ENCODE peak calls at places on chromosome 10, in four cellular contexts. O is K562, Q is IMR-90, S is GM12878. L is an unnamed sample.

GRCh38 chr10:34854147-34854601 is 39.1 kb upstream of the PARD3 start:
- DNase-seq in O (no peak), Q (peak), S (no peak), L (peak)

GRCh38 chr10:124322191-124322980 is 96.3 kb downstream of the OAT start:
- DNase-seq in O (no peak), Q (no peak), S (no peak), L (no peak)

GRCh38 chr10:97355571-97355975 is 21.0 kb upstream of the FRAT2 start:
- DNase-seq in O (no peak), Q (no peak), S (no peak), L (peak)

GRCh38 chr10:43196131-43196980 is 58.1 kb downstream of the CSGALNACT2 start:
- DNase-seq in O (no peak), Q (no peak), S (no peak), L (no peak)

GRCh38 chr10:101467286-101467770 is 113.4 kb downstream of the BTRC start:
- DNase-seq in O (peak), Q (peak), S (peak), L (peak)

GRCh38 chr10:103548006-103548405 is 54.5 kb downstream of the NEURL1 start:
- DNase-seq in O (no peak), Q (no peak), S (no peak), L (no peak)

GRCh38 chr10:124003481-124004371 is 89.7 kb downstream of the CHST15 start:
- DNase-seq in O (no peak), Q (no peak), S (no peak), L (no peak)

GRCh38 chr10:71757450-71757918 is 15.8 kb downstream of the VSIR start:
- DNase-seq in O (no peak), Q (no peak), S (no peak), L (no peak)

GRCh38 chr10:10589540-10589939 is 428.1 kb upstream of the CELF2 start:
- DNase-seq in O (no peak), Q (peak), S (no peak), L (peak)

GRCh38 chr10:97163646-97164535 is 21.9 kb downstream of the SLIT1 start:
- DNase-seq in O (no peak), Q (no peak), S (no peak), L (no peak)

GRCh38 chr10:96125142-96125515 is 5.0 kb upstream of the ZNF518A start:
- DNase-seq in O (no peak), Q (peak), S (no peak), L (peak)

GRCh38 chr10:60348982-60349381 is 40.7 kb downstream of the ANK3 start:
- DNase-seq in O (no peak), Q (peak), S (no peak), L (no peak)

GRCh38 chr10:30095811-30096422 is 36.5 kb upstream of the JCAD start:
- DNase-seq in O (no peak), Q (no peak), S (no peak), L (no peak)

GRCh38 chr10:12717981-12718707 is 283.4 kb downstream of the CCDC3 start:
- DNase-seq in O (no peak), Q (peak), S (no peak), L (no peak)

GRCh38 chr10:93579089-93579488 is 12.6 kb downstream of the FFAR4 start:
- DNase-seq in O (no peak), Q (peak), S (no peak), L (no peak)

GRCh38 chr10:5188358-5188757 is 3.4 kb upstream of the AKR1C8 start:
- DNase-seq in O (no peak), Q (no peak), S (no peak), L (no peak)

GRCh38 chr10:125084191-125085186 is 75.9 kb downstream of the CTBP2 start:
- DNase-seq in O (no peak), Q (peak), S (no peak), L (peak)

GRCh38 chr10:69268761-69269416 is 9.4 kb upstream of the HK1 start:
- DNase-seq in O (no peak), Q (no peak), S (no peak), L (no peak)

GRCh38 chr10:49163741-49164140 is 24.4 kb downstream of the TMEM273 start:
- DNase-seq in O (no peak), Q (peak), S (no peak), L (no peak)

GRCh38 chr10:53130337-53130736 is 357.8 kb upstream of the MBL2 start:
- DNase-seq in O (no peak), Q (no peak), S (no peak), L (no peak)

GRCh38 chr10:34905200-34905927 is 90.3 kb upstream of the PARD3 start:
- DNase-seq in O (no peak), Q (no peak), S (no peak), L (no peak)

GRCh38 chr10:24884316-24884715 is 68.1 kb downstream of the PRTFDC1 start:
- DNase-seq in O (no peak), Q (no peak), S (no peak), L (no peak)

GRCh38 chr10:100506596-100507356 is 12.9 kb downstream of the SEC31B start:
- DNase-seq in O (no peak), Q (peak), S (no peak), L (no peak)

GRCh38 chr10:97169911-97170693 is 15.7 kb downstream of the SLIT1 start:
- DNase-seq in O (no peak), Q (no peak), S (no peak), L (no peak)

GRCh38 chr10:22344204-22344603 is 1.1 kb upstream of the SPAG6 start:
- DNase-seq in O (no peak), Q (no peak), S (no peak), L (no peak)

GRCh38 chr10:7184660-7185366 is 226.0 kb downstream of the SFMBT2 start:
- DNase-seq in O (no peak), Q (no peak), S (peak), L (no peak)

GRCh38 chr10:974785-975074 is 13.5 kb upstream of the GTPBP4 start:
- DNase-seq in O (no peak), Q (no peak), S (no peak), L (no peak)

GRCh38 chr10:122075171-122075570 is 86.2 kb downstream of the TACC2 start:
- DNase-seq in O (no peak), Q (no peak), S (no peak), L (no peak)

GRCh38 chr10:47061776-47062175 is 150.5 kb downstream of the PTPN20 start:
- DNase-seq in O (no peak), Q (no peak), S (no peak), L (no peak)

GRCh38 chr10:21020545-21020944 is 123.4 kb upstream of the NEBL start:
- DNase-seq in O (peak), Q (no peak), S (peak), L (peak)

GRCh38 chr10:5047912-5048628 is 44.4 kb upstream of the AKR1C2 start:
- DNase-seq in O (no peak), Q (peak), S (no peak), L (no peak)

GRCh38 chr10:12726971-12727831 is 274.3 kb downstream of the CCDC3 start:
- DNase-seq in O (no peak), Q (no peak), S (no peak), L (no peak)

GRCh38 chr10:70477661-70478162 is 855 bp upstream of the PALD1 start:
- DNase-seq in O (peak), Q (peak), S (no peak), L (peak)

GRCh38 chr10:29617880-29618340 is 16.9 kb downstream of the SVIL start:
- DNase-seq in O (no peak), Q (no peak), S (no peak), L (no peak)

GRCh38 chr10:79243211-79244067 is 103.8 kb upstream of the PPIF start:
- DNase-seq in O (no peak), Q (no peak), S (no peak), L (peak)

GRCh38 chr10:6542999-6543430 is 37.1 kb downstream of the PRKCQ start:
- DNase-seq in O (no peak), Q (no peak), S (no peak), L (no peak)

GRCh38 chr10:61754553-61755540 is 92.1 kb downstream of the CABCOCO1 start:
- DNase-seq in O (no peak), Q (peak), S (no peak), L (no peak)

GRCh38 chr10:86953747-86954680 is 3.4 kb downstream of the MMRN2 start:
- DNase-seq in O (peak), Q (peak), S (no peak), L (peak)
- H3K4me3 ChIP-seq in O (no peak), Q (no peak), S (no peak), L (no peak)

DNA sequence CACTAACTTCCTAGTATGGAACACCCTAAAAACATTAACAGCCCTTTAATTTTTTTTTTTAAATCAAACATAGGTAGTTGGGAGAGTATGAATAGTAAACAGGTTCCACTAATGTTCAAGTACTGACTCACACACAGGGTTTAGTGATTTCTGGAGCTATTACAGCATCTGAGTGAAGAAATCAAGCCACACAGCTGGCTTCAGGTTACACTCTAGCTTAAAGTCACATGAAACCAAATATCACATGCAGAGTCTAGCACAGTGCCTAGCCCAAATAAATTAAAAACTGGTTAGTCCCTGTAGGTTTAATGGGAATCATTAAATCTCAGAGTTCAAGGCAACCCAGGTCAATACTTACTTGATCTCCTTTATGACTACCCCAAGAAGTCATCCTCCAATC is 11.6 kb downstream of the PANK1 start:
- DNase-seq in O (no peak), Q (peak), S (no peak), L (no peak)
- TF ChIP-seq FOS in O (no peak), Q (peak), S (no peak), L (no peak)

GRCh38 chr10:109855746-109856145 is 67.6 kb downstream of the XPNPEP1 start:
- DNase-seq in O (no peak), Q (no peak), S (no peak), L (no peak)

GRCh38 chr10:109851595-109851994 is 71.7 kb downstream of the XPNPEP1 start:
- DNase-seq in O (no peak), Q (no peak), S (no peak), L (peak)

GRCh38 chr10:109852004-109852717 is 71.2 kb downstream of the XPNPEP1 start:
- DNase-seq in O (peak), Q (peak), S (no peak), L (peak)

GRCh38 chr10:109853922-109854321 is 69.4 kb downstream of the XPNPEP1 start:
- DNase-seq in O (no peak), Q (no peak), S (no peak), L (no peak)

DNA sequence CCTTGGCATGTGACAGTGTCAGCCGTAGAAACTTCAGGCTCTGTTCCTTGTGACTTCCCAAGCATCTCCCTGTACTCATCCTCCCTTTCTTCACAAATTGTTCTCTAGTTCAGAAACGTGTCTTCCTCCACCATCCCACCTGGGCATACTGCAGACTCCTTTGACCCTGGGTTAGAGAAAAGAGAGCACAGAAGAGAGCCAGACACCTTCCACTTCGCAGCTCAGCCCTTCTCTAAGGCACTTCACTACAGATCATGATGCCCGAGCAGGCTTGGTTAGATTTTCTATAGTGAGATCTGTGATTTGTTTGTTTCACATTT is 70.6 kb downstream of the XPNPEP1 start:
- DNase-seq in O (no peak), Q (no peak), S (no peak), L (no peak)
- H3K4me3 ChIP-seq in O (no peak), Q (no peak), S (no peak), L (no peak)

DNA sequence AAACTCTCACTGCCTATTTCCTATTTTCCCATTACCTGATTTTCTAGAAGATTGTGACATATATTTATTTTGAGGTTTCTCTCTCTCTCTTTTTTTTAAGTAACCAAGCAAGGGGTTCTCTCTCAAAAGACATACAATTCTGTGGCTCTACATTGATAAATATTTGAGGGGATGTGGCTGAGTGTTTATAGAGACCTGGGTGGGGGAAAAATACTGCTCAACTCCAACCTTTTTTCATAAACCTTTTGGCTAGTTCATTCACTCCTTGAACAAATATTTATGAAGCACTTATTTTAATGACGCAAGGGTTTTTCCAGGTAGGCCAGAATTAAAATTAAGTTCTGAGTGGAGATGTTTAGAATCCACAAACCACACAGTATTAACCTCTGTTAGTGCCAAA is 100.1 kb downstream of the PTPRE start:
- DNase-seq in O (no peak), Q (no peak), S (no peak), L (peak)
- TF ChIP-seq FOS in O (no peak), Q (no peak), S (no peak), L (no peak)

DNA sequence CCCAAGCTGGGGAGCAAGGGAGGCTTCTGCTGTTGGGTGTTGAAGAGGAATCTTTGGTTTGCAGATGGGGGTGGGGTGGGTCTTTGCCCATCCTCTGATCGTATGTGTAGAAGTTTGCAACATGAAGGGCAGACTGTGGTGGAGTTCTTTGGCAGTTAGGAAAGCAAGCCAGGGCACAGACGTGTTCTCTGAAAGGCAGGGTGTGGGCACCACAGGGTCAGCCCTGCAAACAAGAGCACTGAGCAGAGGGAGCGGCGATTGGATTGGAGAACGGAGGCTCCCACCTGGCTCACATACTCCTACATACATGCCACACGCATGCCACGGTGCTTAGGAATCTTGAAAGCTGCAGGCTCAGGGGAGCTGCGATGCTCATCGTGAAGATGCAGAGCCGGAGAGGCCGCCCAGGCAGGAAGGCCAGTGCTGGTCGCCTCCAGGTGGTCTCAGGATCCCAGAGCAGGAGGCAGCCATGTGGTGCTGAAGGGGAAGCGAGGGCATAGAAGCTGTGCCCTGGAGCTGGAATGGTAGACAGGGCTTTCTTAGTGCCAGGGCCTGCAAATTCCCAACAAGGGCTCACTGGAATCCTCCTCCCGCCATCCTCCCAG is 149.0 kb downstream of the MGMT start:
- DNase-seq in O (no peak), Q (no peak), S (no peak), L (no peak)
- H3K4me3 ChIP-seq in O (no peak), Q (no peak), S (no peak), L (no peak)